ENCODE peak calls at places on chromosome 5, in nine cellular contexts. K is IMR-90, P is fibroblast of mammary gland, I is heart right ventricle, U is Peyer's patch, W is astrocyte, F is ovary, G is psoas muscle, L is HepG2. M is an unnamed sample.

GRCh38 chr5:142390303-142390840 is 65.6 kb upstream of the SPRY4 start:
- DNase-seq in K (no peak), P (no peak), I (no peak), U (no peak), W (no peak), F (no peak), G (no peak), L (no peak), M (no peak)

GRCh38 chr5:59055745-59056448 is 473.0 kb downstream of the RAB3C start:
- DNase-seq in K (no peak), P (no peak), I (no peak), U (no peak), W (no peak), F (no peak), G (no peak), L (no peak), M (no peak)

GRCh38 chr5:107430077-107430625 is 240.6 kb downstream of the EFNA5 start:
- DNase-seq in K (no peak), P (peak), I (no peak), U (no peak), W (no peak), F (no peak), G (no peak), L (no peak), M (peak)

GRCh38 chr5:107542428-107542827 is 128.3 kb downstream of the EFNA5 start:
- DNase-seq in K (peak), P (peak), I (peak), U (peak), W (peak), F (peak), G (peak), L (peak), M (peak)

GRCh38 chr5:62689599-62690368 is 111.2 kb downstream of the LRRC70 start:
- DNase-seq in K (no peak), P (no peak), I (no peak), U (no peak), W (no peak), F (no peak), G (no peak), L (no peak), M (peak)

GRCh38 chr5:108003178-108003577 is 332.4 kb upstream of the EFNA5 start:
- DNase-seq in K (peak), P (peak), I (no peak), U (no peak), W (peak), F (no peak), G (no peak), L (no peak), M (peak)

GRCh38 chr5:180026320-180026719 is 45.2 kb downstream of the RNF130 start:
- DNase-seq in K (peak), P (peak), I (no peak), U (no peak), W (peak), F (no peak), G (no peak), L (peak), M (peak)

GRCh38 chr5:40871177-40871576 is 30.0 kb downstream of the CARD6 start:
- DNase-seq in K (peak), P (peak), I (no peak), U (no peak), W (no peak), F (no peak), G (no peak), L (no peak), M (peak)

GRCh38 chr5:34957857-34958690 is 28.7 kb downstream of the DNAJC21 start:
- DNase-seq in K (peak), P (peak), I (no peak), U (no peak), W (no peak), F (no peak), G (no peak), L (peak), M (peak)

GRCh38 chr5:96198673-96199072 is 234.4 kb downstream of the PCSK1 start:
- DNase-seq in K (peak), P (peak), I (no peak), U (no peak), W (peak), F (no peak), G (no peak), L (no peak), M (peak)

GRCh38 chr5:91243286-91243685 is 139.8 kb downstream of the ARRDC3 start:
- DNase-seq in K (no peak), P (no peak), I (no peak), U (no peak), W (no peak), F (no peak), G (no peak), L (no peak), M (no peak)

GRCh38 chr5:85096426-85096825 is 711.7 kb upstream of the EDIL3 start:
- DNase-seq in K (no peak), P (no peak), I (no peak), U (no peak), W (peak), F (no peak), G (no peak), L (no peak), M (no peak)

GRCh38 chr5:172293054-172293744 is 9.6 kb upstream of the UBTD2 start:
- DNase-seq in K (peak), P (peak), I (peak), U (peak), W (peak), F (peak), G (peak), L (peak), M (peak)

GRCh38 chr5:128036961-128037360 is 46.6 kb upstream of the SLC12A2 start:
- DNase-seq in K (peak), P (no peak), I (no peak), U (no peak), W (peak), F (no peak), G (no peak), L (no peak), M (peak)

GRCh38 chr5:172274951-172275753 is 8.4 kb downstream of the UBTD2 start:
- DNase-seq in K (no peak), P (peak), I (no peak), U (no peak), W (peak), F (no peak), G (no peak), L (no peak), M (peak)

GRCh38 chr5:13378073-13378472 is 566.4 kb downstream of the DNAH5 start:
- DNase-seq in K (peak), P (peak), I (no peak), U (no peak), W (peak), F (no peak), G (no peak), L (no peak), M (no peak)

GRCh38 chr5:32504923-32505596 is 60.5 kb upstream of the ZFR start:
- DNase-seq in K (peak), P (peak), I (peak), U (no peak), W (peak), F (peak), G (peak), L (no peak), M (peak)

GRCh38 chr5:160452721-160453263 is 31.1 kb downstream of the PTTG1 start:
- DNase-seq in K (no peak), P (no peak), I (no peak), U (no peak), W (no peak), F (no peak), G (no peak), L (no peak), M (no peak)

GRCh38 chr5:113047234-113047633 is 70.6 kb downstream of the DCP2 start:
- DNase-seq in K (no peak), P (no peak), I (no peak), U (no peak), W (peak), F (peak), G (no peak), L (no peak), M (peak)

GRCh38 chr5:95446009-95446408 is 54.8 kb downstream of the FAM81B start:
- DNase-seq in K (peak), P (peak), I (no peak), U (no peak), W (peak), F (no peak), G (no peak), L (no peak), M (peak)

GRCh38 chr5:111772456-111772855 is 15.5 kb upstream of the NREP start:
- DNase-seq in K (peak), P (peak), I (no peak), U (no peak), W (no peak), F (no peak), G (no peak), L (no peak), M (no peak)

GRCh38 chr5:69075522-69076169 is 18.2 kb upstream of the SLC30A5 start:
- DNase-seq in K (no peak), P (no peak), I (no peak), U (no peak), W (no peak), F (no peak), G (no peak), L (no peak), M (no peak)

GRCh38 chr5:154811653-154812465 is 38.5 kb downstream of the FAXDC2 start:
- DNase-seq in K (peak), P (peak), I (peak), U (peak), W (peak), F (peak), G (peak), L (peak), M (peak)

GRCh38 chr5:96940586-96940985 is 4.7 kb downstream of the LNPEP start:
- DNase-seq in K (peak), P (peak), I (no peak), U (no peak), W (peak), F (no peak), G (no peak), L (no peak), M (peak)

GRCh38 chr5:133663380-133664054 is 51.2 kb upstream of the FSTL4 start:
- DNase-seq in K (no peak), P (no peak), I (no peak), U (no peak), W (no peak), F (no peak), G (no peak), L (no peak), M (no peak)

GRCh38 chr5:157740211-157740610 is 3.3 kb upstream of the LSM11 start:
- DNase-seq in K (no peak), P (no peak), I (no peak), U (no peak), W (no peak), F (no peak), G (no peak), L (peak), M (peak)

GRCh38 chr5:5149154-5149553 is 9.0 kb downstream of the ADAMTS16 start:
- DNase-seq in K (no peak), P (no peak), I (no peak), U (no peak), W (no peak), F (no peak), G (no peak), L (no peak), M (no peak)

GRCh38 chr5:179801304-179802206 is 5.1 kb downstream of the MGAT4B start:
- DNase-seq in K (peak), P (peak), I (peak), U (peak), W (no peak), F (peak), G (peak), L (peak), M (peak)

GRCh38 chr5:1655496-1656270 is 131.9 kb upstream of the LPCAT1 start:
- DNase-seq in K (no peak), P (no peak), I (no peak), U (no peak), W (no peak), F (no peak), G (no peak), L (no peak), M (no peak)

GRCh38 chr5:4295663-4296339 is 700.2 kb downstream of the IRX1 start:
- DNase-seq in K (no peak), P (no peak), I (no peak), U (no peak), W (peak), F (no peak), G (no peak), L (no peak), M (no peak)

GRCh38 chr5:61802456-61802855 is 470.4 kb downstream of the ZSWIM6 start:
- DNase-seq in K (no peak), P (no peak), I (no peak), U (no peak), W (no peak), F (no peak), G (no peak), L (no peak), M (no peak)

GRCh38 chr5:13408616-13409015 is 535.9 kb downstream of the DNAH5 start:
- DNase-seq in K (no peak), P (no peak), I (no peak), U (no peak), W (peak), F (no peak), G (no peak), L (no peak), M (no peak)

GRCh38 chr5:149426931-149427330 is 47.8 kb upstream of the IL17B start:
- DNase-seq in K (no peak), P (no peak), I (no peak), U (no peak), W (peak), F (no peak), G (no peak), L (no peak), M (peak)

GRCh38 chr5:137753227-137753985 is 757 bp downstream of the HNRNPA0 start:
- DNase-seq in K (no peak), P (no peak), I (peak), U (peak), W (no peak), F (peak), G (peak), L (no peak), M (peak)

GRCh38 chr5:43078956-43079355 is 38.8 kb upstream of the ANXA2R start:
- DNase-seq in K (peak), P (peak), I (no peak), U (no peak), W (peak), F (no peak), G (no peak), L (no peak), M (peak)

GRCh38 chr5:43073597-43074546 is 33.8 kb upstream of the ANXA2R start:
- DNase-seq in K (peak), P (peak), I (no peak), U (no peak), W (no peak), F (no peak), G (no peak), L (peak), M (peak)

GRCh38 chr5:43075319-43076293 is 35.5 kb upstream of the ANXA2R start:
- DNase-seq in K (no peak), P (peak), I (peak), U (no peak), W (no peak), F (no peak), G (peak), L (no peak), M (peak)

DNA sequence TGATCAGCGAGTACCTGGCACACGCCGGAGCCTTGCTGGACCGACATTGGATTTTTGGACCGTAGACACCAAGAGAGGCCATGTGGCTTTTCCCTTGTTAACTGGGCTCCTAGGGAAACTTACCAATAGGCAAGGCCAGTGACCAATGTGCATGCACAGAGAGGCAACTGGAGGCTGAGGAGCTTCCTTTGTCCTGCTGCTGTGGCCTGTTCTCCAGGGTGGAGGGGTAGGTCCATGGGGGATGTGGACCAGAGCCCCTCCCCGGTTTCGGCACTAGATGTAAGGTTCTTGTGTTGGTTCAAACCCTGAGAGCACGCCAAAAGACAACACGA is 34.8 kb upstream of the ANXA2R start:
- DNase-seq in K (no peak), P (no peak), I (no peak), U (no peak), W (no peak), F (no peak), G (no peak), L (no peak), M (no peak)
- TF ChIP-seq CTCF in K (no peak), P (no peak), I (no peak), U (no peak), W (no peak), F (no peak), G (no peak), L (no peak), M (no peak)

GRCh38 chr5:116771466-116772151 is 197.0 kb upstream of the SEMA6A start:
- DNase-seq in K (no peak), P (peak), I (no peak), U (no peak), W (no peak), F (no peak), G (no peak), L (peak), M (peak)
- H3K4me3 ChIP-seq in K (no peak), P (no peak), I (no peak), U (no peak), W (no peak), F (no peak), G (no peak), L (no peak), M (no peak)

GRCh38 chr5:16805478-16805877 is 130.6 kb downstream of the MYO10 start:
- DNase-seq in K (no peak), P (peak), I (no peak), U (no peak), W (no peak), F (no peak), G (no peak), L (no peak), M (no peak)
- TF ChIP-seq CTCF in K (no peak), P (peak), I (no peak), U (no peak), W (no peak), F (no peak), G (no peak), L (no peak), M (no peak)

DNA sequence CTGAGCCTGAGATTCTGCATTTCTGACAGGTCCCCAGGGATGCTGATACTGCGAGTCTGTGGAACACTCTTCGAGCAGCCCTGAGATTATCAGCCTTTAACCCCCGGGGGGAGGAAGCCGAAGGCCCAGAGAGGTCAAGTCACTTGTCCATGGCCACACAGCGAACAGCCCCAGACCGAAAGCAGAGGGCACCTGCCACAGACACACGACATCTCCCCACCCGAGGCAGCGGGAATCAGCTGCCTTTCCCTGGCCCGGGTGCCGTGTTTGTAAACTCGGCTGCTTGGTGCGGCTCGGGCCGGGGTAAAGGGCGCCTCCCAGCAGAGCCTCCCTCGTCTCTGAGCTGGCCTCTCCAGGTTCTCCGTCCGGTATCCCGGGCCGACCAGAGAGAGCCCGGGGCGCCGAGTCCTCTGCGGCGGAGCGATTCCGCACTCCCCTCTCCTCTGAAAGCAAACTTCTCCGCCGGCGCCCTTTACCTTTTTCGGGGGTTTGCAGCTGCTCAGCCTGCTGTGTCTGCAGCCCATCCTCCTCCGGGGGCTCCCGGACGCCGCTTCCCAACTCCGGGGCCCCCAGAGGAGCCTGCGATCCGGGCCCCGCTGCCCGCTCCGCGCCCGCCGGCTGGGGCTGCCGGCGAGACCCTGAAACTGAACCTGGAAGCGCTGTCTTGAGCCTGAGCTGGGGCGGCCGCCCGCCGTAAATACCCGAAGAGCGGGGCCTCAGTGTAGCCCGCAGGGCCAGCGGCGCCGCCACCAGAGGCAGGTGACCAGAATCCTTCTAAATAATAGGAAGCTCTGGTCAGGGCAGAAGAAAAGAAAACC is at the start of gene CCDC69:
- DNase-seq in K (peak), P (peak), I (peak), U (peak), W (peak), F (peak), G (peak), L (peak), M (peak)
- H3K4me3 ChIP-seq in K (peak), P (peak), I (peak), U (peak), W (peak), F (peak), G (peak), L (peak), M (peak)

GRCh38 chr5:147559725-147560124 is 49.9 kb upstream of the DPYSL3 start:
- DNase-seq in K (no peak), P (no peak), I (no peak), U (no peak), W (peak), F (no peak), G (no peak), L (no peak), M (peak)
- TF ChIP-seq CTCF in K (peak), P (peak), I (no peak), U (no peak), W (no peak), F (no peak), G (no peak), L (no peak), M (peak)

M was measured in choroid plexus epithelial cell.